ENCODE peak calls at places on chromosomes 13 and 19, in six cellular contexts. T, A, Y, I, V and K are unnamed samples. For H3K4me1, the result is how much of the 10 kb centered on the place peaks cover.

GRCh38 chr13:52600666-52601065 is 41.6 kb upstream of the HNRNPA1L2 start:
- DNase-seq in T (no peak), A (no peak), Y (no peak), I (no peak), V (no peak), K (no peak)

GRCh38 chr13:32473650-32474049 is 45.7 kb upstream of the N4BP2L1 start:
- DNase-seq in T (no peak), A (no peak), Y (no peak), I (no peak), V (no peak), K (no peak)

GRCh38 chr13:95023405-95023804 is 277.8 kb downstream of the ABCC4 start:
- DNase-seq in T (peak), A (no peak), Y (no peak), I (no peak), V (no peak), K (no peak)

GRCh38 chr19:10552596-10553053 is 8.9 kb downstream of the ATG4D start:
- DNase-seq in T (no peak), A (no peak), Y (peak), I (no peak), V (no peak), K (no peak)

GRCh38 chr19:2083174-2083854 is 12.8 kb downstream of the MOB3A start:
- DNase-seq in T (no peak), A (no peak), Y (no peak), I (peak), V (no peak), K (peak)

GRCh38 chr13:113915012-113915763 is 51.3 kb upstream of the GAS6 start:
- DNase-seq in T (no peak), A (no peak), Y (no peak), I (no peak), V (peak), K (no peak)

GRCh38 chr19:52809801-52810200 is 11.6 kb downstream of the ZNF28 start:
- DNase-seq in T (no peak), A (no peak), Y (no peak), I (no peak), V (no peak), K (no peak)

GRCh38 chr13:99370476-99371272 is 63.5 kb upstream of the GPR183 start:
- DNase-seq in T (no peak), A (no peak), Y (no peak), I (no peak), V (peak), K (no peak)

GRCh38 chr19:5613466-5613865 is 9.1 kb downstream of the SAFB2 start:
- DNase-seq in T (no peak), A (no peak), Y (no peak), I (no peak), V (no peak), K (no peak)

GRCh38 chr13:48892311-48892710 is 83.4 kb upstream of the FNDC3A start:
- DNase-seq in T (peak), A (no peak), Y (no peak), I (no peak), V (no peak), K (peak)

GRCh38 chr19:35928507-35928906 is 7.7 kb upstream of the LRFN3 start:
- DNase-seq in T (no peak), A (no peak), Y (no peak), I (no peak), V (no peak), K (no peak)

GRCh38 chr13:113448545-113448884 is 4.8 kb downstream of the ADPRHL1 start:
- DNase-seq in T (peak), A (no peak), Y (peak), I (no peak), V (no peak), K (no peak)

GRCh38 chr13:21717817-21718216 is 46.9 kb downstream of the FGF9 start:
- DNase-seq in T (no peak), A (no peak), Y (no peak), I (no peak), V (peak), K (no peak)

GRCh38 chr13:106619688-106620555 is 52.0 kb upstream of the ARGLU1 start:
- DNase-seq in T (no peak), A (no peak), Y (peak), I (no peak), V (no peak), K (no peak)

GRCh38 chr19:374183-374885 is 29.7 kb upstream of the MIER2 start:
- DNase-seq in T (no peak), A (peak), Y (no peak), I (no peak), V (peak), K (no peak)

GRCh38 chr13:80989241-80989640 is 648.3 kb upstream of the SPRY2 start:
- DNase-seq in T (no peak), A (no peak), Y (no peak), I (no peak), V (no peak), K (no peak)

GRCh38 chr13:80988752-80989151 is 647.8 kb upstream of the SPRY2 start:
- DNase-seq in T (no peak), A (no peak), Y (no peak), I (no peak), V (no peak), K (no peak)

DNA sequence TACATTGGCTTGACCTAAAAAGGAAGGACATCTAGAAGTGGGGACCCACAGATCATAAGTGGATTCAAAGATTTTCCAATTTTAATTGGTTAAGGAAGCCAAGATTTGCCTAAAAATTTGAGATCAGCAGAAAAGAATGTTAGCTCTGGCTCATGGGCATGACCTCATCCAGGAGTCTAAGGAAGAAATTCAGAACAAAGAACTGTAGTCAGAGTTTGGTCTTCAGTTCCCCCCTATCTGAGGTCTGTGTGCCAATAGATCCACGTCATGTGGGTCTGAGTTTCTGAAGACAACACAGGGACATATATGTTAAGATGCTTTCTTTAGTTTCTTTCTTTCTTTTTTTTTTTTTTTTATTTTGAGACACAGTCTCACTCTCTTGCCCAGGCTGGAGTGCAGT is 648.8 kb upstream of the SPRY2 start:
- DNase-seq in T (no peak), A (no peak), Y (no peak), I (no peak), V (no peak), K (no peak)
- H3K27ac ChIP-seq in T (no peak), A (no peak), Y (no peak), I (no peak), V (no peak), K (no peak)

GRCh38 chr13:97223711-97224461 is 1.8 kb downstream of the MBNL2 start:
- DNase-seq in T (peak), A (no peak), Y (peak), I (no peak), V (peak), K (peak)
- H3K4me1 ChIP-seq in T (half or more), A (under half), Y (under half), I (under half), V (under half), K (half or more)

GRCh38 chr19:39030854-39031367 is 1.4 kb downstream of the FBXO27 start:
- DNase-seq in T (no peak), A (no peak), Y (no peak), I (no peak), V (no peak), K (no peak)
- H3K27ac ChIP-seq in T (peak), A (no peak), Y (peak), I (no peak), V (peak), K (no peak)

GRCh38 chr13:110128546-110128945 is 178.4 kb downstream of the COL4A1 start:
- DNase-seq in T (no peak), A (no peak), Y (no peak), I (no peak), V (no peak), K (no peak)

GRCh38 chr13:110129539-110130186 is 177.3 kb downstream of the COL4A1 start:
- DNase-seq in T (no peak), A (no peak), Y (no peak), I (no peak), V (no peak), K (no peak)

GRCh38 chr13:110126391-110126961 is 180.5 kb downstream of the COL4A1 start:
- DNase-seq in T (peak), A (peak), Y (no peak), I (no peak), V (peak), K (no peak)

GRCh38 chr13:110129076-110129475 is 177.9 kb downstream of the COL4A1 start:
- DNase-seq in T (no peak), A (no peak), Y (no peak), I (no peak), V (no peak), K (no peak)

DNA sequence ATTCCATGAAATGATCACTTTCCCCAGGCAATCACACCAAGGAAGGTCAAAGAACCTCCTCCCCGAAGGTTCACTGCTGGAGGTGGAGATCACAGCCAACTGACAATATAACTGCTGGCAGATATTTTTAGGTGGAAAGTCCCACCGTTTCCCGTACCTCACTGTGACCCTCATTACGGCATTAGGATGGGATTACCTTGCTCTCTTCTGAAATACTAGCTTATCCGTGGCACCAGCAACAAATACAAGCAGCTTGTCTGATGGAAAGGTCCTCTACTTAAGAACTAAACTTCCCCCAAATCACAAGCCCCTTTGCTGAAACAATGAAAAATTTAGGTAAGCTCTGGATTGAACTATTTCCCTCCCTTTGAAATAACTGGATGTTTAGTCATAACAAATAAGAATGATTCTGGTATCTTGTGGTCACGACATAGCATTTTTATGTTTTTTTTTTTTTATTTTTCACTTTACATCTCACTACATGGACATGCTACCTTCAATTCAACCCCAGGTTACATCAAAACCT is 178.9 kb downstream of the COL4A1 start:
- DNase-seq in T (peak), A (no peak), Y (no peak), I (no peak), V (no peak), K (no peak)
- H3K4me1 ChIP-seq in T (under half), A (under half), Y (under half), I (under half), V (under half), K (under half)

GRCh38 chr19:41527079-41527478 is 48.9 kb upstream of the CEACAM21 start:
- DNase-seq in T (no peak), A (no peak), Y (no peak), I (no peak), V (no peak), K (no peak)
- H3K27ac ChIP-seq in T (no peak), A (no peak), Y (no peak), I (no peak), V (no peak), K (no peak)